ENCODE peak calls at places on chromosomes 12 and 14, in seven cellular contexts. One of them, this sample, is unnamed.

GRCh38 chr14:32764131-32764530 is 174.5 kb upstream of the NPAS3 start:
- DNase-seq in OCI-LY7: no peak
- DNase-seq in fibroblast of the aortic adventitia: no peak
- DNase-seq in kidney glomerular epithelial cell: peak
- DNase-seq in HFFc6: no peak
- DNase-seq in ecto neural progenitor cell: no peak
- DNase-seq in NCI-H1105: no peak
- DNase-seq in this sample: no peak

GRCh38 chr12:10218021-10218420 is 5.3 kb downstream of the GABARAPL1 start:
- DNase-seq in OCI-LY7: no peak
- DNase-seq in kidney glomerular epithelial cell: no peak
- DNase-seq in HFFc6: no peak
- DNase-seq in fibroblast of the aortic adventitia: no peak
- DNase-seq in ecto neural progenitor cell: no peak
- DNase-seq in NCI-H1105: no peak
- DNase-seq in this sample: no peak

GRCh38 chr14:62616668-62617067 is 428.6 kb downstream of the KCNH5 start:
- DNase-seq in fibroblast of the aortic adventitia: no peak
- DNase-seq in kidney glomerular epithelial cell: no peak
- DNase-seq in NCI-H1105: no peak
- DNase-seq in OCI-LY7: no peak
- DNase-seq in HFFc6: no peak
- DNase-seq in ecto neural progenitor cell: no peak
- DNase-seq in this sample: no peak

GRCh38 chr12:120234643-120235368 is 30.7 kb downstream of the PXN start:
- DNase-seq in HFFc6: peak
- DNase-seq in NCI-H1105: no peak
- DNase-seq in fibroblast of the aortic adventitia: peak
- DNase-seq in kidney glomerular epithelial cell: peak
- DNase-seq in ecto neural progenitor cell: no peak
- DNase-seq in OCI-LY7: peak
- DNase-seq in this sample: peak

GRCh38 chr12:95529693-95530225 is 21.5 kb downstream of the USP44 start:
- DNase-seq in ecto neural progenitor cell: no peak
- DNase-seq in OCI-LY7: no peak
- DNase-seq in NCI-H1105: no peak
- DNase-seq in fibroblast of the aortic adventitia: peak
- DNase-seq in kidney glomerular epithelial cell: no peak
- DNase-seq in HFFc6: no peak
- DNase-seq in this sample: no peak

GRCh38 chr12:89840162-89840922 is 131.7 kb upstream of the ATP2B1 start:
- DNase-seq in kidney glomerular epithelial cell: no peak
- DNase-seq in fibroblast of the aortic adventitia: peak
- DNase-seq in ecto neural progenitor cell: no peak
- DNase-seq in HFFc6: no peak
- DNase-seq in OCI-LY7: peak
- DNase-seq in NCI-H1105: no peak
- DNase-seq in this sample: no peak

GRCh38 chr14:103279129-103280025 is 54.7 kb upstream of the EIF5 start:
- DNase-seq in HFFc6: no peak
- DNase-seq in NCI-H1105: no peak
- DNase-seq in kidney glomerular epithelial cell: no peak
- DNase-seq in ecto neural progenitor cell: peak
- DNase-seq in fibroblast of the aortic adventitia: no peak
- DNase-seq in OCI-LY7: no peak
- DNase-seq in this sample: peak

GRCh38 chr12:25792031-25792430 is 166.5 kb upstream of the RASSF8 start:
- DNase-seq in ecto neural progenitor cell: no peak
- DNase-seq in OCI-LY7: no peak
- DNase-seq in NCI-H1105: no peak
- DNase-seq in fibroblast of the aortic adventitia: no peak
- DNase-seq in kidney glomerular epithelial cell: no peak
- DNase-seq in HFFc6: peak
- DNase-seq in this sample: no peak

GRCh38 chr12:24172773-24173447 is 223.4 kb upstream of the SOX5 start:
- DNase-seq in NCI-H1105: no peak
- DNase-seq in kidney glomerular epithelial cell: no peak
- DNase-seq in HFFc6: no peak
- DNase-seq in ecto neural progenitor cell: no peak
- DNase-seq in fibroblast of the aortic adventitia: no peak
- DNase-seq in OCI-LY7: no peak
- DNase-seq in this sample: no peak

GRCh38 chr14:94009767-94010166 is 12.7 kb downstream of the CCDC197 start:
- DNase-seq in kidney glomerular epithelial cell: peak
- DNase-seq in ecto neural progenitor cell: no peak
- DNase-seq in HFFc6: peak
- DNase-seq in OCI-LY7: no peak
- DNase-seq in fibroblast of the aortic adventitia: peak
- DNase-seq in NCI-H1105: peak
- DNase-seq in this sample: peak

GRCh38 chr12:54352022-54352531 is 12.2 kb downstream of the GPR84 start:
- DNase-seq in HFFc6: peak
- DNase-seq in OCI-LY7: no peak
- DNase-seq in kidney glomerular epithelial cell: peak
- DNase-seq in ecto neural progenitor cell: peak
- DNase-seq in NCI-H1105: peak
- DNase-seq in fibroblast of the aortic adventitia: peak
- DNase-seq in this sample: peak

GRCh38 chr14:72590577-72590976 is 303.3 kb downstream of the DPF3 start:
- DNase-seq in HFFc6: no peak
- DNase-seq in NCI-H1105: no peak
- DNase-seq in fibroblast of the aortic adventitia: no peak
- DNase-seq in ecto neural progenitor cell: no peak
- DNase-seq in kidney glomerular epithelial cell: no peak
- DNase-seq in OCI-LY7: no peak
- DNase-seq in this sample: no peak

GRCh38 chr12:96073346-96074336 is 38.3 kb upstream of the LTA4H start:
- DNase-seq in kidney glomerular epithelial cell: no peak
- DNase-seq in ecto neural progenitor cell: no peak
- DNase-seq in fibroblast of the aortic adventitia: peak
- DNase-seq in HFFc6: no peak
- DNase-seq in NCI-H1105: no peak
- DNase-seq in OCI-LY7: no peak
- DNase-seq in this sample: no peak

This sample was measured in AG20443.